ENCODE peak calls at places on chromosomes 6 and 20, in nine cellular contexts. One of them, this sample, is unnamed.

GRCh38 chr6:82687855-82688254 is 324.2 kb downstream of the TPBG start:
- DNase-seq in lower lobe of right lung: no peak
- DNase-seq in activated T-cell treated with anti-CD3 and anti-CD28 coated beads for 1 hour: no peak
- DNase-seq in GM04504: no peak
- DNase-seq in Calu3: no peak
- DNase-seq in astrocyte of the spinal cord: no peak
- DNase-seq in glutamatergic neuron: no peak
- DNase-seq in GM13977: no peak
- DNase-seq in body of pancreas: no peak
- DNase-seq in this sample: no peak

GRCh38 chr20:61861858-61862257 is 203.8 kb downstream of the TAF4 start:
- DNase-seq in lower lobe of right lung: no peak
- DNase-seq in activated T-cell treated with anti-CD3 and anti-CD28 coated beads for 1 hour: no peak
- DNase-seq in GM04504: no peak
- DNase-seq in Calu3: no peak
- DNase-seq in astrocyte of the spinal cord: no peak
- DNase-seq in glutamatergic neuron: no peak
- DNase-seq in GM13977: no peak
- DNase-seq in body of pancreas: no peak
- DNase-seq in this sample: no peak

GRCh38 chr20:3590164-3590563 is 73.0 kb downstream of the GFRA4 start:
- DNase-seq in lower lobe of right lung: no peak
- DNase-seq in activated T-cell treated with anti-CD3 and anti-CD28 coated beads for 1 hour: no peak
- DNase-seq in GM04504: no peak
- DNase-seq in Calu3: no peak
- DNase-seq in astrocyte of the spinal cord: no peak
- DNase-seq in glutamatergic neuron: no peak
- DNase-seq in GM13977: no peak
- DNase-seq in body of pancreas: no peak
- DNase-seq in this sample: no peak

GRCh38 chr6:160394654-160395035 is 46.5 kb downstream of the SLC22A3 start:
- DNase-seq in lower lobe of right lung: no peak
- DNase-seq in activated T-cell treated with anti-CD3 and anti-CD28 coated beads for 1 hour: no peak
- DNase-seq in GM04504: no peak
- DNase-seq in Calu3: peak; percentile 52
- DNase-seq in astrocyte of the spinal cord: no peak
- DNase-seq in glutamatergic neuron: no peak
- DNase-seq in GM13977: no peak
- DNase-seq in body of pancreas: no peak
- DNase-seq in this sample: no peak

GRCh38 chr6:129586815-129587214 is 123.2 kb downstream of the ARHGAP18 start:
- DNase-seq in lower lobe of right lung: no peak
- DNase-seq in activated T-cell treated with anti-CD3 and anti-CD28 coated beads for 1 hour: no peak
- DNase-seq in GM04504: no peak
- DNase-seq in Calu3: no peak
- DNase-seq in astrocyte of the spinal cord: peak; percentile 37
- DNase-seq in glutamatergic neuron: no peak
- DNase-seq in GM13977: no peak
- DNase-seq in body of pancreas: no peak
- DNase-seq in this sample: no peak

GRCh38 chr6:168206681-168207274 is 112.8 kb downstream of the DACT2 start:
- DNase-seq in lower lobe of right lung: no peak
- DNase-seq in activated T-cell treated with anti-CD3 and anti-CD28 coated beads for 1 hour: no peak
- DNase-seq in GM04504: no peak
- DNase-seq in Calu3: no peak
- DNase-seq in astrocyte of the spinal cord: no peak
- DNase-seq in glutamatergic neuron: no peak
- DNase-seq in GM13977: no peak
- DNase-seq in body of pancreas: peak; percentile 20
- DNase-seq in this sample: no peak

GRCh38 chr6:109073344-109074235 is 21.1 kb downstream of the SESN1 start:
- DNase-seq in lower lobe of right lung: no peak
- DNase-seq in activated T-cell treated with anti-CD3 and anti-CD28 coated beads for 1 hour: peak; percentile 12
- DNase-seq in GM04504: no peak
- DNase-seq in Calu3: peak; percentile 58
- DNase-seq in astrocyte of the spinal cord: peak; percentile 78
- DNase-seq in glutamatergic neuron: no peak
- DNase-seq in GM13977: peak; percentile 31
- DNase-seq in body of pancreas: peak; percentile 63
- DNase-seq in this sample: peak; percentile 44

GRCh38 chr20:54668271-54669053 is 193.1 kb downstream of the DOK5 start:
- DNase-seq in lower lobe of right lung: no peak
- DNase-seq in activated T-cell treated with anti-CD3 and anti-CD28 coated beads for 1 hour: peak; percentile 3
- DNase-seq in GM04504: no peak
- DNase-seq in Calu3: peak; percentile 75
- DNase-seq in astrocyte of the spinal cord: no peak
- DNase-seq in glutamatergic neuron: peak; percentile 60
- DNase-seq in GM13977: peak; percentile 29
- DNase-seq in body of pancreas: peak; percentile 31
- DNase-seq in this sample: peak; percentile 34

GRCh38 chr6:136771306-136771705 is 21.0 kb downstream of the MAP3K5 start:
- DNase-seq in lower lobe of right lung: no peak
- DNase-seq in activated T-cell treated with anti-CD3 and anti-CD28 coated beads for 1 hour: no peak
- DNase-seq in GM04504: no peak
- DNase-seq in Calu3: no peak
- DNase-seq in astrocyte of the spinal cord: no peak
- DNase-seq in glutamatergic neuron: no peak
- DNase-seq in GM13977: no peak
- DNase-seq in body of pancreas: no peak
- DNase-seq in this sample: no peak

GRCh38 chr20:58790440-58790839 is 60.3 kb downstream of the GNAS-AS1 start:
- DNase-seq in lower lobe of right lung: no peak
- DNase-seq in activated T-cell treated with anti-CD3 and anti-CD28 coated beads for 1 hour: no peak
- DNase-seq in GM04504: no peak
- DNase-seq in Calu3: no peak
- DNase-seq in astrocyte of the spinal cord: no peak
- DNase-seq in glutamatergic neuron: no peak
- DNase-seq in GM13977: no peak
- DNase-seq in body of pancreas: no peak
- DNase-seq in this sample: no peak

GRCh38 chr6:1383729-1384548 is 5.4 kb upstream of the FOXF2 start:
- DNase-seq in lower lobe of right lung: no peak
- DNase-seq in activated T-cell treated with anti-CD3 and anti-CD28 coated beads for 1 hour: no peak
- DNase-seq in GM04504: no peak
- DNase-seq in Calu3: no peak
- DNase-seq in astrocyte of the spinal cord: no peak
- DNase-seq in glutamatergic neuron: no peak
- DNase-seq in GM13977: peak; percentile 29
- DNase-seq in body of pancreas: no peak
- DNase-seq in this sample: peak; percentile 37

GRCh38 chr20:1389703-1390385 is 3.0 kb downstream of the FKBP1A start:
- DNase-seq in lower lobe of right lung: no peak
- DNase-seq in activated T-cell treated with anti-CD3 and anti-CD28 coated beads for 1 hour: no peak
- DNase-seq in GM04504: no peak
- DNase-seq in Calu3: no peak
- DNase-seq in astrocyte of the spinal cord: no peak
- DNase-seq in glutamatergic neuron: no peak
- DNase-seq in GM13977: no peak
- DNase-seq in body of pancreas: no peak
- DNase-seq in this sample: no peak

GRCh38 chr20:44485830-44486198 is 10.1 kb downstream of the TTPAL start:
- DNase-seq in lower lobe of right lung: no peak
- DNase-seq in activated T-cell treated with anti-CD3 and anti-CD28 coated beads for 1 hour: no peak
- DNase-seq in GM04504: no peak
- DNase-seq in Calu3: no peak
- DNase-seq in astrocyte of the spinal cord: no peak
- DNase-seq in glutamatergic neuron: no peak
- DNase-seq in GM13977: no peak
- DNase-seq in body of pancreas: no peak
- DNase-seq in this sample: no peak

This sample was measured in GM13976.